ENCODE peak calls at places on chromosomes 5 and 9, in seven cellular contexts. U is aorta; D is GM03348; L is NCI-H748 treated with DMSO at 0.1 percent for 48 hours; O is activated CD4-positive, alpha-beta T cell treated with anti-CD3 and anti-CD28 coated beads, Interleukin-2, amount 10 ng/mL, durations not matched to agents 7 days and 5 days; S is iPS-NIHi11; I is CD8-positive, alpha-beta memory T cell. A is an unnamed sample.

GRCh38 chr9:21031818-21032203 is 371 bp upstream of the HACD4 start:
- DNase-seq in U (peak), D (no peak), L (no peak), O (no peak), S (no peak), I (no peak), A (no peak)

GRCh38 chr5:139268364-139269202 is 25.0 kb upstream of the MATR3 start:
- DNase-seq in U (no peak), D (no peak), L (no peak), O (no peak), S (no peak), I (no peak), A (no peak)

GRCh38 chr5:145479271-145479670 is 355.9 kb downstream of the PRELID2 start:
- DNase-seq in U (no peak), D (peak), L (no peak), O (no peak), S (peak), I (no peak), A (no peak)

GRCh38 chr5:139079969-139080368 is 118.2 kb downstream of the SIL1 start:
- DNase-seq in U (no peak), D (no peak), L (no peak), O (no peak), S (no peak), I (no peak), A (no peak)

GRCh38 chr5:119049824-119050449 is 20.9 kb upstream of the DMXL1 start:
- DNase-seq in U (no peak), D (peak), L (no peak), O (no peak), S (peak), I (no peak), A (no peak)

GRCh38 chr5:87400305-87400899 is 12.3 kb downstream of the CCNH start:
- DNase-seq in U (no peak), D (peak), L (peak), O (no peak), S (peak), I (no peak), A (no peak)

GRCh38 chr5:151661968-151662732 is 24.6 kb downstream of the SPARC start:
- DNase-seq in U (no peak), D (no peak), L (no peak), O (no peak), S (no peak), I (no peak), A (no peak)

GRCh38 chr5:10701567-10702039 is 59.4 kb downstream of the DAP start:
- DNase-seq in U (no peak), D (peak), L (peak), O (peak), S (peak), I (no peak), A (no peak)

GRCh38 chr5:10479226-10479721 is 37.6 kb downstream of the ROPN1L start:
- DNase-seq in U (no peak), D (peak), L (peak), O (no peak), S (peak), I (no peak), A (no peak)

GRCh38 chr5:142343531-142343930 is 18.7 kb upstream of the SPRY4 start:
- DNase-seq in U (no peak), D (no peak), L (no peak), O (no peak), S (no peak), I (no peak), A (no peak)

GRCh38 chr5:127875235-127876021 is 172.2 kb downstream of the CCDC192 start:
- DNase-seq in U (no peak), D (no peak), L (peak), O (peak), S (peak), I (no peak), A (peak)

GRCh38 chr5:1792842-1793266 is 6.8 kb downstream of the MRPL36 start:
- DNase-seq in U (peak), D (peak), L (no peak), O (peak), S (no peak), I (peak), A (no peak)

GRCh38 chr9:33719581-33720374 is 75.6 kb upstream of the PRSS3 start:
- DNase-seq in U (no peak), D (peak), L (peak), O (peak), S (peak), I (no peak), A (peak)

GRCh38 chr9:88738708-88739107 is 203.7 kb downstream of the NXNL2 start:
- DNase-seq in U (no peak), D (peak), L (no peak), O (no peak), S (no peak), I (no peak), A (no peak)

GRCh38 chr9:98944130-98945074 is 695 bp downstream of the COL15A1 start:
- DNase-seq in U (peak), D (peak), L (no peak), O (no peak), S (peak), I (no peak), A (peak)

GRCh38 chr9:135463140-135463539 is 16.4 kb upstream of the PPP1R26 start:
- DNase-seq in U (no peak), D (peak), L (no peak), O (no peak), S (no peak), I (no peak), A (no peak)

GRCh38 chr5:72293495-72294055 is 26.5 kb downstream of the MRPS27 start:
- DNase-seq in U (no peak), D (no peak), L (no peak), O (no peak), S (no peak), I (no peak), A (no peak)

GRCh38 chr9:127904888-127905728 is 5.7 kb upstream of the ST6GALNAC6 start:
- DNase-seq in U (no peak), D (no peak), L (no peak), O (peak), S (no peak), I (peak), A (no peak)

GRCh38 chr5:142435410-142436115 is 110.7 kb upstream of the SPRY4 start:
- DNase-seq in U (no peak), D (no peak), L (no peak), O (no peak), S (no peak), I (no peak), A (no peak)

GRCh38 chr5:65742565-65743231 is 20.7 kb downstream of the NLN start:
- DNase-seq in U (no peak), D (peak), L (peak), O (peak), S (peak), I (no peak), A (no peak)

GRCh38 chr5:157560560-157560959 is 15.0 kb downstream of the ADAM19 start:
- DNase-seq in U (no peak), D (no peak), L (no peak), O (no peak), S (no peak), I (no peak), A (no peak)

GRCh38 chr9:88458716-88459115 is 70.5 kb downstream of the SPIN1 start:
- DNase-seq in U (no peak), D (peak), L (no peak), O (no peak), S (no peak), I (no peak), A (no peak)

GRCh38 chr9:38284768-38285080 is 107.8 kb upstream of the ALDH1B1 start:
- DNase-seq in U (no peak), D (no peak), L (peak), O (no peak), S (peak), I (no peak), A (no peak)